ENCODE peak calls at places on chromosomes 3 and 15, in seven cellular contexts. C, K, Z, W, R, V and Y are unnamed samples.
A peak's percentile ranks its signal among the peaks of the same experiment; 100 is the strongest.

GRCh38 chr15:22786868-22787698 is 639 bp downstream of the NIPA1 start:
- DNase-seq in K (peak; percentile 17), R (peak; percentile 65), V (peak; percentile 68), W (peak; percentile 38), Z (peak; percentile 15), C (peak; percentile 53), Y (peak; percentile 18)

GRCh38 chr15:66713843-66714508 is 11.9 kb downstream of the SMAD6 start:
- DNase-seq in Z (no peak), V (no peak), K (no peak), R (no peak), W (no peak), C (no peak), Y (peak; percentile 23)

GRCh38 chr3:58568572-58569286 is 8.5 kb downstream of the FAM107A start:
- DNase-seq in W (peak; percentile 70), Z (peak; percentile 65), V (peak; percentile 63), R (peak; percentile 88), C (peak; percentile 88), K (peak; percentile 33), Y (peak; percentile 55)

GRCh38 chr3:127953092-127953491 is 38.1 kb downstream of the KBTBD12 start:
- DNase-seq in Z (no peak), W (peak; percentile 61), R (no peak), K (no peak), C (no peak), V (no peak), Y (no peak)

GRCh38 chr15:38103564-38103963 is 149.1 kb upstream of the SPRED1 start:
- DNase-seq in R (no peak), V (no peak), W (peak; percentile 11), C (no peak), K (no peak), Z (no peak), Y (no peak)

GRCh38 chr15:34620122-34620521 is 36.7 kb upstream of the GOLGA8B start:
- DNase-seq in V (no peak), C (no peak), R (no peak), K (no peak), Z (no peak), W (no peak), Y (no peak)

GRCh38 chr3:194687638-194688206 is 2.0 kb downstream of the FAM43A start:
- DNase-seq in K (peak; percentile 41), W (peak; percentile 73), Z (peak; percentile 66), V (peak; percentile 20), C (peak; percentile 87), R (peak; percentile 90), Y (no peak)

GRCh38 chr15:61441901-61442300 is 212.8 kb upstream of the RORA start:
- DNase-seq in V (no peak), W (no peak), Z (peak; percentile 42), C (no peak), K (no peak), R (no peak), Y (no peak)

GRCh38 chr3:64224826-64225606 is at the start of gene PRICKLE2:
- DNase-seq in V (peak; percentile 73), W (peak; percentile 94), C (peak; percentile 61), K (peak; percentile 69), R (peak; percentile 90), Z (peak; percentile 90), Y (peak; percentile 24)

GRCh38 chr15:69478259-69478687 is 25.7 kb downstream of the RPLP1 start:
- DNase-seq in C (peak; percentile 84), V (peak; percentile 56), W (peak; percentile 59), K (peak; percentile 80), Z (peak; percentile 30), R (peak; percentile 78), Y (peak; percentile 87)

GRCh38 chr15:52559583-52559982 is 9.2 kb downstream of the ARPP19 start:
- DNase-seq in W (peak; percentile 55), R (no peak), K (no peak), Z (no peak), C (no peak), V (no peak), Y (no peak)

GRCh38 chr3:177203689-177204395 is 6.6 kb upstream of the TBL1XR1 start:
- DNase-seq in Z (no peak), C (no peak), R (peak; percentile 50), V (no peak), K (no peak), W (no peak), Y (no peak)

GRCh38 chr3:9782777-9783176 is 9.5 kb downstream of the TADA3 start:
- DNase-seq in W (no peak), Z (no peak), R (no peak), V (no peak), C (no peak), K (peak; percentile 31), Y (no peak)

GRCh38 chr3:192866804-192867203 is 50.9 kb downstream of the MB21D2 start:
- DNase-seq in R (no peak), K (no peak), C (no peak), W (no peak), Z (no peak), V (no peak), Y (no peak)

GRCh38 chr15:67833504-67834248 is 6.2 kb downstream of the RNU6-1 start:
- DNase-seq in V (no peak), C (peak; percentile 84), W (peak; percentile 65), Z (no peak), K (peak; percentile 75), R (no peak), Y (no peak)

GRCh38 chr3:106707347-106707746 is 669.9 kb upstream of the CCDC54 start:
- DNase-seq in W (peak; percentile 22), R (no peak), V (no peak), C (no peak), K (no peak), Z (no peak), Y (no peak)

GRCh38 chr3:143897558-143898305 is 49.5 kb upstream of the SLC9A9 start:
- DNase-seq in C (no peak), V (no peak), W (peak; percentile 6), K (no peak), R (no peak), Z (peak; percentile 67), Y (no peak)

GRCh38 chr3:17602126-17602525 is 140.3 kb downstream of the TBC1D5 start:
- DNase-seq in K (no peak), Z (no peak), V (no peak), R (no peak), W (peak; percentile 82), C (no peak), Y (no peak)

GRCh38 chr15:90603893-90604292 is 74.2 kb downstream of the CRTC3 start:
- DNase-seq in Z (peak; percentile 32), C (no peak), V (no peak), R (peak; percentile 72), W (peak; percentile 31), K (no peak), Y (no peak)

GRCh38 chr3:3553236-3553635 is 246.0 kb upstream of the LRRN1 start:
- DNase-seq in K (no peak), C (no peak), V (no peak), R (no peak), W (no peak), Z (no peak), Y (no peak)

GRCh38 chr3:40939113-40940070 is 259.9 kb upstream of the CTNNB1 start:
- DNase-seq in V (no peak), K (no peak), R (no peak), Z (no peak), C (no peak), W (no peak), Y (no peak)

GRCh38 chr3:100936931-100937330 is 56.3 kb downstream of the ABI3BP start:
- DNase-seq in W (no peak), K (no peak), C (no peak), R (no peak), Z (peak; percentile 36), V (no peak), Y (no peak)

GRCh38 chr15:95464091-95464888 is 866.2 kb upstream of the NR2F2 start:
- DNase-seq in W (no peak), R (no peak), Z (no peak), C (peak; percentile 12), V (no peak), K (no peak), Y (no peak)

GRCh38 chr3:127177226-127177625 is 15.7 kb upstream of the PRR23E start:
- DNase-seq in R (no peak), V (no peak), K (no peak), C (no peak), W (peak; percentile 23), Z (no peak), Y (no peak)

GRCh38 chr3:186060222-186060621 is 48.7 kb downstream of the ETV5 start:
- DNase-seq in R (no peak), V (no peak), Z (no peak), K (no peak), C (no peak), W (no peak), Y (no peak)

GRCh38 chr3:149647812-149648211 is 10.0 kb downstream of the WWTR1 start:
- DNase-seq in Z (no peak), W (no peak), V (no peak), K (no peak), C (no peak), R (no peak), Y (no peak)

GRCh38 chr3:115912372-115912771 is 289.1 kb downstream of the GAP43 start:
- DNase-seq in W (no peak), K (no peak), Z (peak; percentile 25), V (peak; percentile 13), C (no peak), R (peak; percentile 68), Y (no peak)

GRCh38 chr3:100740207-100740606 is 30.9 kb downstream of the TFG start:
- DNase-seq in C (no peak), V (no peak), K (no peak), R (no peak), W (peak; percentile 31), Z (no peak), Y (no peak)

GRCh38 chr3:61250784-61251173 is 473 bp downstream of the FHIT start:
- DNase-seq in V (peak; percentile 61), Z (no peak), K (no peak), C (peak; percentile 17), W (peak; percentile 2), R (peak; percentile 75), Y (peak; percentile 11)

GRCh38 chr15:101045236-101045646 is 126.1 kb downstream of the LRRK1 start:
- DNase-seq in K (no peak), C (no peak), R (peak; percentile 58), Z (no peak), W (no peak), V (no peak), Y (peak; percentile 18)

GRCh38 chr3:78978037-78978436 is 789.8 kb downstream of the ROBO1 start:
- DNase-seq in W (peak; percentile 56), C (no peak), R (no peak), V (no peak), Z (peak; percentile 19), K (peak; percentile 15), Y (no peak)